ENCODE peak calls at places on chromosomes 4 and X, in seven cellular contexts. B is heart right ventricle; J is SK-MEL-5; L is mesothelial cell of epicardium; V is tibial artery; Z is GF-D8; D is central memory CD4-positive, alpha-beta T cell. K is an unnamed sample.

GRCh38 chrX:71067079-71067478 is 1.1 kb downstream of the SNX12 start:
- DNase-seq in D (no peak), Z (no peak), B (no peak), J (no peak), L (no peak), V (no peak), K (no peak)

GRCh38 chr4:173521474-173522159 is 8.4 kb downstream of the HAND2 start:
- DNase-seq in Z (no peak), D (no peak), V (no peak), B (peak), J (no peak), L (no peak), K (no peak)

GRCh38 chrX:75649829-75650228 is 127.0 kb upstream of the ZDHHC15 start:
- DNase-seq in B (no peak), Z (no peak), V (no peak), J (no peak), L (no peak), D (no peak), K (no peak)

GRCh38 chr4:54276633-54277426 is 47.7 kb downstream of the PDGFRA start:
- DNase-seq in B (no peak), J (no peak), L (no peak), V (no peak), D (no peak), Z (no peak), K (peak)

GRCh38 chrX:12210196-12210815 is 72.0 kb downstream of the FRMPD4 start:
- DNase-seq in V (no peak), L (no peak), Z (no peak), J (peak), B (no peak), D (no peak), K (peak)

GRCh38 chr4:8312069-8312445 is 42.5 kb downstream of the HTRA3 start:
- DNase-seq in J (no peak), B (no peak), Z (no peak), D (no peak), L (no peak), V (no peak), K (no peak)

GRCh38 chrX:56385336-56385735 is 153.2 kb downstream of the KLF8 start:
- DNase-seq in D (peak), V (no peak), B (no peak), J (no peak), Z (no peak), L (no peak), K (no peak)

GRCh38 chr4:153438916-153439756 is 27.0 kb upstream of the TMEM131L start:
- DNase-seq in J (peak), D (peak), V (no peak), Z (no peak), B (no peak), L (no peak), K (no peak)

GRCh38 chr4:84493092-84493850 is 5.8 kb downstream of the NKX6-1 start:
- DNase-seq in D (no peak), Z (no peak), J (no peak), V (no peak), L (peak), B (no peak), K (no peak)

GRCh38 chr4:143986173-143986572 is 33.0 kb downstream of the GYPB start:
- DNase-seq in Z (no peak), L (no peak), D (no peak), J (no peak), V (no peak), B (no peak), K (no peak)

GRCh38 chrX:25156323-25156722 is 140.6 kb upstream of the ARX start:
- DNase-seq in L (no peak), J (no peak), B (no peak), V (no peak), D (no peak), Z (no peak), K (peak)

GRCh38 chr4:152983774-152984411 is 47.8 kb downstream of the FHDC1 start:
- DNase-seq in L (no peak), J (peak), D (no peak), Z (no peak), B (no peak), V (no peak), K (peak)

GRCh38 chrX:77622672-77623071 is 163.3 kb downstream of the ATRX start:
- DNase-seq in Z (no peak), B (no peak), V (no peak), D (no peak), J (no peak), L (no peak), K (no peak)

GRCh38 chrX:155544886-155545285 is 67.9 kb downstream of the TMLHE start:
- DNase-seq in L (no peak), J (no peak), B (no peak), D (no peak), Z (no peak), V (no peak), K (no peak)

GRCh38 chr4:113109106-113109740 is 59.8 kb downstream of the ANK2 start:
- DNase-seq in D (no peak), Z (no peak), L (no peak), J (no peak), V (no peak), B (no peak), K (no peak)

GRCh38 chrX:65596270-65596669 is 61.7 kb upstream of the LAS1L start:
- DNase-seq in D (peak), Z (no peak), J (no peak), V (peak), B (no peak), L (no peak), K (no peak)

GRCh38 chr4:171650543-171650942 is 162.7 kb upstream of the GALNTL6 start:
- DNase-seq in V (no peak), Z (no peak), J (peak), D (no peak), L (no peak), B (no peak), K (peak)

GRCh38 chr4:54930226-54930625 is 195.2 kb downstream of the KDR start:
- DNase-seq in Z (no peak), V (no peak), B (no peak), L (no peak), D (no peak), J (no peak), K (no peak)

GRCh38 chr4:163941221-163941865 is 446.9 kb downstream of the TMA16 start:
- DNase-seq in D (no peak), V (no peak), L (no peak), J (no peak), Z (no peak), B (no peak), K (no peak)

GRCh38 chrX:22134681-22135080 is 102.6 kb downstream of the PHEX start:
- DNase-seq in L (no peak), J (no peak), D (no peak), B (no peak), V (no peak), Z (no peak), K (no peak)

GRCh38 chr4:88242144-88242543 is 42.2 kb downstream of the PPM1K start:
- DNase-seq in D (no peak), B (no peak), V (no peak), L (no peak), Z (no peak), J (no peak), K (no peak)

GRCh38 chr4:116357758-116358157 is 727.6 kb downstream of the TRAM1L1 start:
- DNase-seq in D (peak), L (no peak), B (no peak), V (no peak), J (no peak), Z (peak), K (no peak)

GRCh38 chr4:105147226-105148151 is 813 bp downstream of the TET2 start:
- DNase-seq in V (no peak), D (peak), Z (peak), B (no peak), L (no peak), J (peak), K (no peak)

GRCh38 chr4:138953962-138954371 is 61.6 kb upstream of the NOCT start:
- DNase-seq in J (peak), V (no peak), L (no peak), Z (no peak), D (no peak), B (no peak), K (peak)

GRCh38 chrX:70452143-70452733 is 7.6 kb downstream of the DLG3 start:
- DNase-seq in Z (no peak), B (peak), D (peak), V (peak), J (peak), L (peak), K (no peak)

GRCh38 chrX:110418220-110418856 is 59.7 kb downstream of the RTL9 start:
- DNase-seq in B (no peak), D (no peak), Z (no peak), J (peak), L (no peak), V (no peak), K (no peak)